ENCODE peak calls at places on chromosomes 5 and 9, in six cellular contexts. G is ovary, Q is SK-N-SH, O is A549, R is tibial nerve, S is sigmoid colon. K is an unnamed sample.

GRCh38 chr9:136701665-136702048 is 10.7 kb upstream of the DIPK1B start:
- DNase-seq in G (no peak), Q (no peak), O (no peak), R (no peak), S (no peak), K (no peak)

GRCh38 chr5:91164424-91164823 is 218.7 kb downstream of the ARRDC3 start:
- DNase-seq in G (no peak), Q (no peak), O (no peak), R (no peak), S (no peak), K (no peak)

GRCh38 chr9:117160254-117160653 is 254.6 kb downstream of the ASTN2 start:
- DNase-seq in G (no peak), Q (no peak), O (no peak), R (no peak), S (no peak), K (no peak)

GRCh38 chr5:16074358-16074757 is 105.2 kb downstream of the MARCHF11 start:
- DNase-seq in G (no peak), Q (no peak), O (no peak), R (no peak), S (no peak), K (no peak)

GRCh38 chr9:113998529-113999255 is 79.4 kb downstream of the AMBP start:
- DNase-seq in G (no peak), Q (peak; percentile 56), O (peak; percentile 21), R (peak; percentile 1), S (no peak), K (peak; percentile 72)

GRCh38 chr5:169695919-169696490 is 58.9 kb downstream of the DOCK2 start:
- DNase-seq in G (no peak), Q (peak; percentile 28), O (peak; percentile 85), R (no peak), S (no peak), K (no peak)

GRCh38 chr9:106697799-106698591 is 165.0 kb upstream of the ZNF462 start:
- DNase-seq in G (peak; percentile 73), Q (peak; percentile 77), O (no peak), R (peak; percentile 32), S (peak; percentile 91), K (no peak)

GRCh38 chr5:124902097-124902821 is 155.8 kb upstream of the ZNF608 start:
- DNase-seq in G (no peak), Q (no peak), O (no peak), R (no peak), S (no peak), K (no peak)

GRCh38 chr9:6049798-6050197 is 34.4 kb upstream of the RANBP6 start:
- DNase-seq in G (no peak), Q (no peak), O (no peak), R (no peak), S (no peak), K (no peak)

GRCh38 chr9:137579259-137579604 is 507 bp upstream of the DPH7 start:
- DNase-seq in G (peak; percentile 52), Q (no peak), O (no peak), R (no peak), S (no peak), K (no peak)

GRCh38 chr9:86741311-86742215 is 205.7 kb downstream of the GAS1 start:
- DNase-seq in G (no peak), Q (no peak), O (no peak), R (no peak), S (no peak), K (no peak)

GRCh38 chr5:146565764-146566163 is 49.8 kb upstream of the GPR151 start:
- DNase-seq in G (no peak), Q (peak; percentile 75), O (peak; percentile 82), R (peak; percentile 46), S (no peak), K (no peak)

GRCh38 chr9:113222482-113222841 is 1.1 kb downstream of the SLC31A1 start:
- DNase-seq in G (no peak), Q (no peak), O (no peak), R (no peak), S (no peak), K (no peak)

GRCh38 chr9:76415154-76415553 is 20.9 kb upstream of the RFK start:
- DNase-seq in G (no peak), Q (no peak), O (no peak), R (no peak), S (no peak), K (peak; percentile 74)

GRCh38 chr5:137808503-137809135 is 54.5 kb upstream of the HNRNPA0 start:
- DNase-seq in G (no peak), Q (no peak), O (no peak), R (no peak), S (no peak), K (no peak)

GRCh38 chr5:135569755-135570452 is 8.9 kb downstream of the CXCL14 start:
- DNase-seq in G (no peak), Q (peak; percentile 51), O (peak; percentile 48), R (no peak), S (no peak), K (no peak)

GRCh38 chr5:139422307-139422893 is 16.9 kb downstream of the DNAJC18 start:
- DNase-seq in G (no peak), Q (peak; percentile 74), O (peak; percentile 85), R (peak; percentile 89), S (no peak), K (no peak)

GRCh38 chr5:135126688-135127603 is 92.9 kb upstream of the PITX1 start:
- DNase-seq in G (no peak), Q (peak; percentile 62), O (peak; percentile 38), R (no peak), S (no peak), K (no peak)

GRCh38 chr9:127109212-127109711 is 13.2 kb downstream of the ANGPTL2 start:
- DNase-seq in G (no peak), Q (no peak), O (no peak), R (no peak), S (no peak), K (no peak)

DNA sequence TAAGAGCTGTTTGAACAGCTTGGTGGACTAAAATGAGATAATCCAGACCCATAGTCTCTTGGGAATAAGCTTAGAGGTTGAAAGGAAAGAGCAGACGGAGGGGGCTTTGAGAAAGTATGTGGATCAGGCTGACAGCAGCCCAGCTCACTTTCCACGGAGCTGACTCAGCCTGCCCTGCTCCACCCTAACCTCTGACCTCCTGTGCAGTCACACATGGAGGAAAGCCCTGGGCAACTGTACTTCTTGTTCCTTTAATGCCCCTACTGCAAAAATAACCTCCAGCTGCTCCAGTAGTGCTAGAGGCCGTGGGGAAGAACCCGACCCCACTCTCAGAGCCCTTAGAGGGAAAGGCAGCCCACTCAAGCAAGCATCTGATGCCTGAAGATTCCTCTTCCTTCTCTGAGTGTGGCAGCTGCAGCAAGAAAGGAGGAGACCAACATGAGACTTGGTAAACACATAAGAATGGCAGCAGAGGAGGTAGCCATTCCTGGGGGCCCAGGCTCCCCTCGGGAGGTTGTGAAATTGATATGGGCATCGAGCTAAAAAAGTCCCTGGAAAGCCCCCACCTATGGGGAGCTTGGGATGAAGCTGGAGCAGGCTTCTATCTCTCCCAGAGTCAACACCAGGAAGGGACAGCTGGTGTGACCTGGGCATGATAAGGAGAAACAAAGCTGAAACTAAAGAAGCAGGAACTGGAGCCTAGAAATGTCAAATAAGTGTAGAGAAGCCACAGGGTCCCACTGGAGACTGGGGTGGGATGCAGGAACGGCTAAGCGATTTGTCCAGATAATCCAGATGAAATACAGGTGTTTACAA is 204.3 kb downstream of the PIK3R1 start:
- DNase-seq in G (no peak), Q (no peak), O (no peak), R (peak; percentile 26), S (no peak), K (no peak)
- TF ChIP-seq EP300 in G (no peak), Q (no peak), O (no peak), R (peak; percentile 30), S (no peak), K (no peak)

DNA sequence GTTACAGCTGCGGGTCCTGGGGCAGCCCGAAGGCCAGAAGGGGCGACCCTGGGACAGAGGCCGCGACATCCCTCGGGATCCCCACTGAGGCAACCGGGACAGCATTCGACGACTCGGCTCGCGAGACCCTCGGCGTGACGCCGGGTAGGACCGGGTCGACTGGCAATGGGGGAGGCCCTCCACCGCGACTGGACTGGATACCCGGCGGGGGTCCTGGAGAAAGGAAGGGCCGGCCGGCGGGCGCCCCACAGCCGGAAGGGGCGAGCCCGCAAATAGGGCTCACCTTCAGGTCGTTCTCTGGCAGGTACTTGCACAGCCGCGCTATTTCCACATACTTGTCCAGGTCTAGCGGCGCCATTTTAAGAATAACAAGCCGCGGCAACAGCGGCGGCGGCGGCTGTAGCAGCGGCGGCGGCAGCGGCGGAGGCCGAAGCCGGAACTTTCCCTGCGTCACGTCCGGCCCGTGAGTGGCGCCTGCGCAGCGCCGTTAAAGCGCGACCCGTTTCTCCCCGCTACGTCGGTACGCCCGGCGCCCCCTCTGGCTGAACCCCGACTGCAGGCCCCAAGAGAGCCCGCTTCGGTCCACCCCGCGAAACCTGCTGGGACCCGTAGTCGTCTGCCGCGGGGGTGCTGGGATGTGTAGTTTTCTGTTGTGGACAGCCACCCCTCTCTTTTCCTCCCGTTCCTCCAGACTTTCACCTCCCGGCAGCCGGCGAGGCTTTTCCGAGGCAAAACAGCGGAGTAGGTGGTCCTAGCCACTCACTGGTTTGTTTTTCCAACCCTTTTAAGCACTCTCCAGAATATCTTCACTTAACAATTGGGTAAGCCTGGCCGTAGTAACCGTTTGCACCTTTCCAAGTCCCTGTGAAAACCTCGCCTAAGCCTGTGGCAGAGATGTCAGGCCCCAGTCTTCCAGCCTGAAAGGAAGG is at the start of gene PPP6C:
- DNase-seq in G (peak; percentile 96), Q (peak; percentile 97), O (peak; percentile 97), R (peak; percentile 90), S (peak; percentile 98), K (peak; percentile 98)
- TF ChIP-seq EP300 in G (no peak), Q (peak; percentile 50), O (no peak), R (peak; percentile 94), S (no peak), K (no peak)

GRCh38 chr5:98957307-98957706 is 28.5 kb upstream of the CHD1 start:
- DNase-seq in G (no peak), Q (no peak), O (no peak), R (no peak), S (no peak), K (no peak)

GRCh38 chr5:98954392-98955028 is 25.7 kb upstream of the CHD1 start:
- DNase-seq in G (no peak), Q (no peak), O (no peak), R (no peak), S (no peak), K (no peak)
- TF ChIP-seq EP300 in G (no peak), Q (no peak), O (no peak), R (no peak), S (no peak), K (no peak)

DNA sequence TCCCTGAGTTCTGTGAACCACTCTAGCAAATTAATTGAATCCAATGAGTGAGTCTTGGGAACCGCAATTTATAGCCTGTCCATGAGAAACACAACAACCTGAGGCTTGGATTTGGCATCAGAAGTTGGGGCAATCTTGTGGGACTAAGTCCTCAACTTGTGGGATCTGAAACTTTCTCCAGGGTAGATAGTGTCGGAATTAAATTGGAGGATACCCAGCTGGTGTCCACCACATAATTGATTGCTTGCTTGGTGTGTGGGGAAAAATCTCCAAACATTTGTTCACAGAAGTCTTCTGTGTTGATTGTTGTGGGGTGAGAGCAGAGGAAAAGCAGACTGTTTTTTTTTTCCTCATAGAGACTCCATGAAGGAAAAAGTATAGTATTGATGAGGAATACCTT is 320.6 kb upstream of the MEF2C start:
- DNase-seq in G (no peak), Q (no peak), O (no peak), R (no peak), S (no peak), K (no peak)
- TF ChIP-seq EP300 in G (no peak), Q (no peak), O (no peak), R (no peak), S (no peak), K (no peak)

GRCh38 chr5:77353251-77353650 is 138.9 kb downstream of the WDR41 start:
- DNase-seq in G (no peak), Q (no peak), O (no peak), R (no peak), S (no peak), K (no peak)
- TF ChIP-seq EP300 in G (no peak), Q (no peak), O (no peak), R (no peak), S (no peak), K (no peak)

GRCh38 chr5:119368238-119368630 is 12.4 kb downstream of the TNFAIP8 start:
- DNase-seq in G (no peak), Q (no peak), O (no peak), R (no peak), S (no peak), K (no peak)
- TF ChIP-seq EP300 in G (no peak), Q (no peak), O (no peak), R (no peak), S (no peak), K (no peak)